ENCODE peak calls at places on chromosomes 4 and X, in nine cellular contexts. One of them, this sample, is unnamed.

GRCh38 chrX:49172280-49172780 is 632 bp downstream of the PLP2 start:
- DNase-seq in HT1080: peak
- DNase-seq in effector memory CD4-positive, alpha-beta T cell: peak
- DNase-seq in effector memory CD8-positive, alpha-beta T cell: peak
- DNase-seq in NCI-H1092: peak
- DNase-seq in B cell: peak
- DNase-seq in OCI-LY7: peak
- DNase-seq in CD8-positive, alpha-beta T cell: no peak
- DNase-seq in T-helper 2 cell: peak
- DNase-seq in this sample: no peak

GRCh38 chr4:3674479-3674851 is 91.7 kb upstream of the ADRA2C start:
- DNase-seq in HT1080: no peak
- DNase-seq in effector memory CD4-positive, alpha-beta T cell: no peak
- DNase-seq in effector memory CD8-positive, alpha-beta T cell: no peak
- DNase-seq in NCI-H1092: no peak
- DNase-seq in B cell: no peak
- DNase-seq in OCI-LY7: no peak
- DNase-seq in CD8-positive, alpha-beta T cell: no peak
- DNase-seq in T-helper 2 cell: no peak
- DNase-seq in this sample: no peak

GRCh38 chr4:184170996-184171395 is 46.7 kb downstream of the ENPP6 start:
- DNase-seq in HT1080: peak
- DNase-seq in effector memory CD4-positive, alpha-beta T cell: no peak
- DNase-seq in effector memory CD8-positive, alpha-beta T cell: no peak
- DNase-seq in NCI-H1092: no peak
- DNase-seq in B cell: no peak
- DNase-seq in OCI-LY7: no peak
- DNase-seq in CD8-positive, alpha-beta T cell: no peak
- DNase-seq in T-helper 2 cell: no peak
- DNase-seq in this sample: no peak

GRCh38 chrX:100615015-100615414 is 21.6 kb downstream of the TSPAN6 start:
- DNase-seq in HT1080: peak
- DNase-seq in effector memory CD4-positive, alpha-beta T cell: no peak
- DNase-seq in effector memory CD8-positive, alpha-beta T cell: no peak
- DNase-seq in NCI-H1092: no peak
- DNase-seq in B cell: peak
- DNase-seq in OCI-LY7: no peak
- DNase-seq in CD8-positive, alpha-beta T cell: no peak
- DNase-seq in T-helper 2 cell: peak
- DNase-seq in this sample: no peak

GRCh38 chr4:170008376-170008775 is 17.8 kb downstream of the MFAP3L start:
- DNase-seq in HT1080: peak
- DNase-seq in effector memory CD4-positive, alpha-beta T cell: no peak
- DNase-seq in effector memory CD8-positive, alpha-beta T cell: no peak
- DNase-seq in NCI-H1092: no peak
- DNase-seq in B cell: peak
- DNase-seq in OCI-LY7: no peak
- DNase-seq in CD8-positive, alpha-beta T cell: no peak
- DNase-seq in T-helper 2 cell: peak
- DNase-seq in this sample: no peak

GRCh38 chrX:1425381-1425780 is 27.3 kb downstream of the ASMTL start:
- DNase-seq in HT1080: no peak
- DNase-seq in effector memory CD4-positive, alpha-beta T cell: no peak
- DNase-seq in effector memory CD8-positive, alpha-beta T cell: no peak
- DNase-seq in NCI-H1092: no peak
- DNase-seq in B cell: no peak
- DNase-seq in OCI-LY7: no peak
- DNase-seq in CD8-positive, alpha-beta T cell: no peak
- DNase-seq in T-helper 2 cell: no peak
- DNase-seq in this sample: no peak

GRCh38 chrX:49171752-49172279 is at the start of gene PLP2:
- DNase-seq in HT1080: peak
- DNase-seq in effector memory CD4-positive, alpha-beta T cell: peak
- DNase-seq in effector memory CD8-positive, alpha-beta T cell: peak
- DNase-seq in NCI-H1092: no peak
- DNase-seq in B cell: peak
- DNase-seq in OCI-LY7: peak
- DNase-seq in CD8-positive, alpha-beta T cell: no peak
- DNase-seq in T-helper 2 cell: peak
- DNase-seq in this sample: no peak

GRCh38 chrX:73962948-73963347 is 341.0 kb upstream of the ZCCHC13 start:
- DNase-seq in HT1080: no peak
- DNase-seq in effector memory CD4-positive, alpha-beta T cell: no peak
- DNase-seq in effector memory CD8-positive, alpha-beta T cell: no peak
- DNase-seq in NCI-H1092: no peak
- DNase-seq in B cell: no peak
- DNase-seq in OCI-LY7: no peak
- DNase-seq in CD8-positive, alpha-beta T cell: no peak
- DNase-seq in T-helper 2 cell: no peak
- DNase-seq in this sample: no peak

GRCh38 chr4:71944956-71945355 is 86.8 kb upstream of the NPFFR2 start:
- DNase-seq in HT1080: peak
- DNase-seq in effector memory CD4-positive, alpha-beta T cell: no peak
- DNase-seq in effector memory CD8-positive, alpha-beta T cell: no peak
- DNase-seq in NCI-H1092: no peak
- DNase-seq in B cell: no peak
- DNase-seq in OCI-LY7: peak
- DNase-seq in CD8-positive, alpha-beta T cell: no peak
- DNase-seq in T-helper 2 cell: peak
- DNase-seq in this sample: no peak

GRCh38 chr4:182604161-182604591 is 313.0 kb downstream of the DCTD start:
- DNase-seq in HT1080: peak
- DNase-seq in effector memory CD4-positive, alpha-beta T cell: no peak
- DNase-seq in effector memory CD8-positive, alpha-beta T cell: no peak
- DNase-seq in NCI-H1092: peak
- DNase-seq in B cell: no peak
- DNase-seq in OCI-LY7: no peak
- DNase-seq in CD8-positive, alpha-beta T cell: no peak
- DNase-seq in T-helper 2 cell: no peak
- DNase-seq in this sample: no peak

GRCh38 chr4:122889726-122890125 is 32.7 kb downstream of the NUDT6 start:
- DNase-seq in HT1080: no peak
- DNase-seq in effector memory CD4-positive, alpha-beta T cell: no peak
- DNase-seq in effector memory CD8-positive, alpha-beta T cell: no peak
- DNase-seq in NCI-H1092: no peak
- DNase-seq in B cell: no peak
- DNase-seq in OCI-LY7: no peak
- DNase-seq in CD8-positive, alpha-beta T cell: no peak
- DNase-seq in T-helper 2 cell: no peak
- DNase-seq in this sample: no peak

GRCh38 chr4:154205471-154205870 is 286.1 kb downstream of the DCHS2 start:
- DNase-seq in HT1080: peak
- DNase-seq in effector memory CD4-positive, alpha-beta T cell: no peak
- DNase-seq in effector memory CD8-positive, alpha-beta T cell: no peak
- DNase-seq in NCI-H1092: no peak
- DNase-seq in B cell: no peak
- DNase-seq in OCI-LY7: no peak
- DNase-seq in CD8-positive, alpha-beta T cell: no peak
- DNase-seq in T-helper 2 cell: no peak
- DNase-seq in this sample: no peak

GRCh38 chr4:127781303-127782024 is 658 bp upstream of the HSPA4L start:
- DNase-seq in HT1080: no peak
- DNase-seq in effector memory CD4-positive, alpha-beta T cell: no peak
- DNase-seq in effector memory CD8-positive, alpha-beta T cell: no peak
- DNase-seq in NCI-H1092: no peak
- DNase-seq in B cell: peak
- DNase-seq in OCI-LY7: no peak
- DNase-seq in CD8-positive, alpha-beta T cell: no peak
- DNase-seq in T-helper 2 cell: peak
- DNase-seq in this sample: no peak